ENCODE peak calls at places on chromosomes 7 and 10, in seven cellular contexts. One of them, this sample, is unnamed.

GRCh38 chr10:14405076-14406065 is 74.6 kb upstream of the FRMD4A start:
- DNase-seq in OCI-LY7: no peak
- DNase-seq in hepatocyte: peak
- DNase-seq in SK-N-SH: no peak
- DNase-seq in MM.1S: no peak
- DNase-seq in HCT116: no peak
- DNase-seq in PC-3: no peak
- DNase-seq in this sample: peak

GRCh38 chr7:95794917-95795515 is 22.7 kb downstream of the DYNC1I1 start:
- DNase-seq in OCI-LY7: peak
- DNase-seq in hepatocyte: peak
- DNase-seq in SK-N-SH: peak
- DNase-seq in MM.1S: peak
- DNase-seq in HCT116: peak
- DNase-seq in PC-3: peak
- DNase-seq in this sample: peak

GRCh38 chr10:46225597-46225996 is 61.2 kb upstream of the ANTXRL start:
- DNase-seq in OCI-LY7: no peak
- DNase-seq in hepatocyte: no peak
- DNase-seq in SK-N-SH: no peak
- DNase-seq in MM.1S: no peak
- DNase-seq in HCT116: no peak
- DNase-seq in PC-3: no peak
- DNase-seq in this sample: no peak

GRCh38 chr7:143008007-143008901 is 18.7 kb downstream of the OR9A2 start:
- DNase-seq in OCI-LY7: peak
- DNase-seq in hepatocyte: peak
- DNase-seq in SK-N-SH: peak
- DNase-seq in MM.1S: peak
- DNase-seq in HCT116: peak
- DNase-seq in PC-3: peak
- DNase-seq in this sample: peak

GRCh38 chr7:139733751-139734150 is 44.0 kb downstream of the HIPK2 start:
- DNase-seq in OCI-LY7: no peak
- DNase-seq in hepatocyte: no peak
- DNase-seq in SK-N-SH: no peak
- DNase-seq in MM.1S: no peak
- DNase-seq in HCT116: no peak
- DNase-seq in PC-3: no peak
- DNase-seq in this sample: no peak

GRCh38 chr7:139559364-139560105 is 36.0 kb downstream of the CLEC2L start:
- DNase-seq in OCI-LY7: no peak
- DNase-seq in hepatocyte: no peak
- DNase-seq in SK-N-SH: no peak
- DNase-seq in MM.1S: no peak
- DNase-seq in HCT116: no peak
- DNase-seq in PC-3: no peak
- DNase-seq in this sample: no peak

GRCh38 chr7:66553001-66553400 is 75.7 kb upstream of the KCTD7 start:
- DNase-seq in OCI-LY7: no peak
- DNase-seq in hepatocyte: no peak
- DNase-seq in SK-N-SH: no peak
- DNase-seq in MM.1S: no peak
- DNase-seq in HCT116: no peak
- DNase-seq in PC-3: no peak
- DNase-seq in this sample: no peak

GRCh38 chr7:102849079-102849478 is 63.7 kb upstream of the LRRC17 start:
- DNase-seq in OCI-LY7: no peak
- DNase-seq in hepatocyte: no peak
- DNase-seq in SK-N-SH: no peak
- DNase-seq in MM.1S: no peak
- DNase-seq in HCT116: no peak
- DNase-seq in PC-3: no peak
- DNase-seq in this sample: peak

GRCh38 chr7:40716052-40716451 is 581.2 kb downstream of the SUGCT start:
- DNase-seq in OCI-LY7: no peak
- DNase-seq in hepatocyte: no peak
- DNase-seq in SK-N-SH: no peak
- DNase-seq in MM.1S: no peak
- DNase-seq in HCT116: no peak
- DNase-seq in PC-3: no peak
- DNase-seq in this sample: peak

GRCh38 chr10:121592155-121592890 is 5.9 kb downstream of the FGFR2 start:
- DNase-seq in OCI-LY7: no peak
- DNase-seq in hepatocyte: no peak
- DNase-seq in SK-N-SH: no peak
- DNase-seq in MM.1S: no peak
- DNase-seq in HCT116: no peak
- DNase-seq in PC-3: no peak
- DNase-seq in this sample: no peak

GRCh38 chr7:91685544-91685943 is 195.0 kb downstream of the MTERF1 start:
- DNase-seq in OCI-LY7: no peak
- DNase-seq in hepatocyte: no peak
- DNase-seq in SK-N-SH: no peak
- DNase-seq in MM.1S: no peak
- DNase-seq in HCT116: no peak
- DNase-seq in PC-3: no peak
- DNase-seq in this sample: peak

GRCh38 chr10:86062647-86063145 is 303.9 kb downstream of the GRID1 start:
- DNase-seq in OCI-LY7: no peak
- DNase-seq in hepatocyte: no peak
- DNase-seq in SK-N-SH: no peak
- DNase-seq in MM.1S: no peak
- DNase-seq in HCT116: no peak
- DNase-seq in PC-3: no peak
- DNase-seq in this sample: no peak

GRCh38 chr10:95423327-95424005 is 132.7 kb upstream of the PDLIM1 start:
- DNase-seq in OCI-LY7: no peak
- DNase-seq in hepatocyte: no peak
- DNase-seq in SK-N-SH: no peak
- DNase-seq in MM.1S: no peak
- DNase-seq in HCT116: no peak
- DNase-seq in PC-3: no peak
- DNase-seq in this sample: no peak

GRCh38 chr7:91082854-91083495 is 181.3 kb upstream of the FZD1 start:
- DNase-seq in OCI-LY7: peak
- DNase-seq in hepatocyte: peak
- DNase-seq in SK-N-SH: peak
- DNase-seq in MM.1S: peak
- DNase-seq in HCT116: no peak
- DNase-seq in PC-3: peak
- DNase-seq in this sample: peak

GRCh38 chr10:43471146-43471545 is 34.2 kb downstream of the ZNF487 start:
- DNase-seq in OCI-LY7: no peak
- DNase-seq in hepatocyte: no peak
- DNase-seq in SK-N-SH: no peak
- DNase-seq in MM.1S: no peak
- DNase-seq in HCT116: no peak
- DNase-seq in PC-3: no peak
- DNase-seq in this sample: no peak

GRCh38 chr10:110818311-110819257 is 53.1 kb upstream of the PDCD4 start:
- DNase-seq in OCI-LY7: no peak
- DNase-seq in hepatocyte: no peak
- DNase-seq in SK-N-SH: no peak
- DNase-seq in MM.1S: no peak
- DNase-seq in HCT116: no peak
- DNase-seq in PC-3: peak
- DNase-seq in this sample: no peak

GRCh38 chr7:69893915-69894314 is 295.6 kb downstream of the AUTS2 start:
- DNase-seq in OCI-LY7: peak
- DNase-seq in hepatocyte: peak
- DNase-seq in SK-N-SH: peak
- DNase-seq in MM.1S: no peak
- DNase-seq in HCT116: no peak
- DNase-seq in PC-3: no peak
- DNase-seq in this sample: peak

GRCh38 chr10:71391701-71392100 is 5.0 kb upstream of the CDH23 start:
- DNase-seq in OCI-LY7: no peak
- DNase-seq in hepatocyte: no peak
- DNase-seq in SK-N-SH: no peak
- DNase-seq in MM.1S: no peak
- DNase-seq in HCT116: no peak
- DNase-seq in PC-3: no peak
- DNase-seq in this sample: no peak

GRCh38 chr10:79082035-79082373 is 13.2 kb downstream of the ZMIZ1 start:
- DNase-seq in OCI-LY7: no peak
- DNase-seq in hepatocyte: no peak
- DNase-seq in SK-N-SH: no peak
- DNase-seq in MM.1S: no peak
- DNase-seq in HCT116: no peak
- DNase-seq in PC-3: no peak
- DNase-seq in this sample: no peak

GRCh38 chr10:79084972-79085597 is 16.3 kb downstream of the ZMIZ1 start:
- DNase-seq in OCI-LY7: peak
- DNase-seq in hepatocyte: no peak
- DNase-seq in SK-N-SH: no peak
- DNase-seq in MM.1S: no peak
- DNase-seq in HCT116: no peak
- DNase-seq in PC-3: no peak
- DNase-seq in this sample: no peak

GRCh38 chr10:79082631-79083581 is 14.1 kb downstream of the ZMIZ1 start:
- DNase-seq in OCI-LY7: no peak
- DNase-seq in hepatocyte: no peak
- DNase-seq in SK-N-SH: no peak
- DNase-seq in MM.1S: no peak
- DNase-seq in HCT116: no peak
- DNase-seq in PC-3: peak
- DNase-seq in this sample: no peak

GRCh38 chr10:79086822-79087221 is 18.1 kb downstream of the ZMIZ1 start:
- DNase-seq in OCI-LY7: no peak
- DNase-seq in hepatocyte: no peak
- DNase-seq in SK-N-SH: no peak
- DNase-seq in MM.1S: no peak
- DNase-seq in HCT116: no peak
- DNase-seq in PC-3: no peak
- DNase-seq in this sample: no peak

DNA sequence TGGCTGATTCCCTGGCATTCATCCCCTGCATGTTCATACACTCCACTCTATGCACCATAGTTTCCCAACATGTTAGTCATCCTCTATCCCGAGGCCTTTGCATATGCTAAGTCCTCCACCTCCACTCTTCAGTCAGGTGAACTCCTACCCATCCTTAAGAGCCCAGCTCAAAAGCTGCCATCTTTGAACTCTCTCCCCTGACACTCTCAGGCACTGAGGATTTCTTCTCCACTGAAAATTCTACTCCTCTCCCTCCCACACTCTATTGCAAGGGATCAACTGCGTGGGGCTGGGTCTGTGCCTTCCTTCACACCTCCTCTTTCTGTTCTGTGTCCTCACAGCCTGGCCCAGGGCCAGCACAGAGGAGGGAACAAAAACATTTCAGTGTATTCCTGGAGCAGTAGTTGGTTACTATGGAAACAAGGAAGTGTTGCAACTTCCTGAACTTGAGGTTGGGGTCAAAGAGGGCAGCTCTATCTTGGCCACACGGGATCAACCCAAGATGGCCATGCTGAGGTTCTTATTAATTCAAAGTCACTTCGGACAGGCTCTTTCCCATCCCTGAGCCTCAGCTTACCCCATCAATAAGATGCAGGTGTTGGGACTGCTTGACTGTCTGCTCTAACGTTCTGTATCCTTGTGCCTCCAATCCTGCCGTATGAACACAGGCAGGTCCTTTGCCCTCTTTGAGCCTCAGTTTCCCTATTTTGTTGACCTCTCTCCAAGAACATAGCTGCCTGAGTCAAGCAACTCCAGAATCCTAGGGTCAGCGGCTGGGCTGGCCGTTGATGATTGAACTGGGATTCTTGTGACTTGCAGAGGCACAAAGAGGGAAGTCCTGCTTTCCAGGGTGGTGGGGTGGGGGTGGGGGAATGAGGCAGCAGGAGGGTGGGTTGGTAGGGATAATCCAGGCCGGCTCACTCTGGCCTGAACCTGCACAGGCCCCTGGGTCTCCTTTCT is 15.5 kb downstream of the ZMIZ1 start:
- DNase-seq in OCI-LY7: peak
- DNase-seq in hepatocyte: peak
- DNase-seq in SK-N-SH: peak
- DNase-seq in MM.1S: peak
- DNase-seq in HCT116: no peak
- DNase-seq in PC-3: peak
- DNase-seq in this sample: peak
- TF ChIP-seq EZH2phosphoT487 in OCI-LY7: no peak
- TF ChIP-seq EZH2phosphoT487 in hepatocyte: no peak
- TF ChIP-seq EZH2phosphoT487 in SK-N-SH: no peak
- TF ChIP-seq EZH2phosphoT487 in MM.1S: no peak
- TF ChIP-seq EZH2phosphoT487 in HCT116: no peak
- TF ChIP-seq EZH2phosphoT487 in PC-3: no peak
- TF ChIP-seq EZH2phosphoT487 in this sample: no peak

DNA sequence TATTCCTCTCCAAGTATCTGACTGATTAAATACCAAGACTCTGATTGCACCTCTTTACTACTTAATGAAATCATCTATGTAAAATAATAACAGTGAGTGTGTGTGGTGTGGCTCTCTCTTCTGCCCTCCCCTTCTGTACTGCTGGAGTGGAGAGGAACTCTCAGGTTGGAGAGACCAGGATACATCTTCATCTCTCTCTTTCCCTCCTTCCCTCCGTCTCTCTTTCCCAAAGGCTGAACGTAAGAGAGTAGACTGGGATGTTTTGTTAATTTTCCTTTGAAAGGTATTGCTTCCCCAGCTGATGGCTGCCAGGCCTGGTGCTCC is 272 bp upstream of the GJC3 start:
- DNase-seq in OCI-LY7: no peak
- DNase-seq in hepatocyte: no peak
- DNase-seq in SK-N-SH: no peak
- DNase-seq in MM.1S: no peak
- DNase-seq in HCT116: no peak
- DNase-seq in PC-3: no peak
- DNase-seq in this sample: no peak
- H3K4me2 ChIP-seq in OCI-LY7: no peak
- H3K4me2 ChIP-seq in hepatocyte: peak
- H3K4me2 ChIP-seq in SK-N-SH: peak
- H3K4me2 ChIP-seq in MM.1S: peak
- H3K4me2 ChIP-seq in HCT116: peak
- H3K4me2 ChIP-seq in PC-3: peak
- H3K4me2 ChIP-seq in this sample: peak

DNA sequence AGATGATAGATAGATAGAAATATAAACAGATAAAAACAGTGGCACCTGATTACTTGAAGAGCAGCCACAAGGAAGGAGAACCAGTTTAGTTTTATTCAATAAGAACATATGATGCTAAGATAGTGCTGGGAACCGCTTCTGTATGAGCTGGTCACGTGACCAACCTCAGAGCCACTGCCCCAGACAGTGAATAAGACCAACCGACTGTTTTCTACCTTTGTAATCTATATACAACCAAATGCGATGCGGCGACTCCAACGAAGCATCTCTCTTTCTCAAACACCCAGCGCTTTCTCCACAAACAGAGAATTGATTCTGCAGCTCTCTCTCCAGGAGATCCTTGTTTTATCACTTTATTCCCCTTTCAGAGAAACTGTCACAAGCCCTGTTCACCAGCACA is 55.5 kb upstream of the JCAD start:
- DNase-seq in OCI-LY7: no peak
- DNase-seq in hepatocyte: peak
- DNase-seq in SK-N-SH: peak
- DNase-seq in MM.1S: no peak
- DNase-seq in HCT116: no peak
- DNase-seq in PC-3: no peak
- DNase-seq in this sample: peak
- TF ChIP-seq EZH2phosphoT487 in OCI-LY7: no peak
- TF ChIP-seq EZH2phosphoT487 in hepatocyte: no peak
- TF ChIP-seq EZH2phosphoT487 in SK-N-SH: no peak
- TF ChIP-seq EZH2phosphoT487 in MM.1S: no peak
- TF ChIP-seq EZH2phosphoT487 in HCT116: no peak
- TF ChIP-seq EZH2phosphoT487 in PC-3: no peak
- TF ChIP-seq EZH2phosphoT487 in this sample: no peak

GRCh38 chr10:23917251-23917908 is 291.6 kb upstream of the KIAA1217 start:
- DNase-seq in OCI-LY7: no peak
- DNase-seq in hepatocyte: no peak
- DNase-seq in SK-N-SH: no peak
- DNase-seq in MM.1S: no peak
- DNase-seq in HCT116: no peak
- DNase-seq in PC-3: no peak
- DNase-seq in this sample: no peak
- H3K4me2 ChIP-seq in OCI-LY7: no peak
- H3K4me2 ChIP-seq in hepatocyte: no peak
- H3K4me2 ChIP-seq in SK-N-SH: no peak
- H3K4me2 ChIP-seq in MM.1S: no peak
- H3K4me2 ChIP-seq in HCT116: no peak
- H3K4me2 ChIP-seq in PC-3: no peak
- H3K4me2 ChIP-seq in this sample: no peak

This sample was measured in GM23248.